ENCODE peak calls at places on chromosomes 3 and 15, in six cellular contexts. One of them, this sample, is unnamed.

GRCh38 chr3:185318136-185318535 is 44.8 kb upstream of the MAP3K13 start:
- DNase-seq in trophoblast cell: no peak
- DNase-seq in neuronal stem cell: no peak
- DNase-seq in IMR-90: peak
- DNase-seq in H9: no peak
- DNase-seq in H1: no peak
- DNase-seq in this sample: peak

GRCh38 chr3:105526349-105527111 is 159.8 kb downstream of the ALCAM start:
- DNase-seq in trophoblast cell: no peak
- DNase-seq in neuronal stem cell: no peak
- DNase-seq in IMR-90: peak
- DNase-seq in H9: no peak
- DNase-seq in H1: no peak
- DNase-seq in this sample: no peak

GRCh38 chr15:70112018-70112395 is 14.3 kb upstream of the TLE3 start:
- DNase-seq in trophoblast cell: no peak
- DNase-seq in neuronal stem cell: no peak
- DNase-seq in IMR-90: no peak
- DNase-seq in H9: no peak
- DNase-seq in H1: no peak
- DNase-seq in this sample: no peak

GRCh38 chr3:24387000-24387399 is 107.7 kb downstream of the THRB start:
- DNase-seq in trophoblast cell: peak
- DNase-seq in neuronal stem cell: no peak
- DNase-seq in IMR-90: no peak
- DNase-seq in H9: no peak
- DNase-seq in H1: no peak
- DNase-seq in this sample: no peak

GRCh38 chr3:126540342-126540849 is 16.4 kb downstream of the CHST13 start:
- DNase-seq in trophoblast cell: peak
- DNase-seq in neuronal stem cell: no peak
- DNase-seq in IMR-90: peak
- DNase-seq in H9: peak
- DNase-seq in H1: no peak
- DNase-seq in this sample: no peak

GRCh38 chr15:93488157-93488803 is 399.3 kb upstream of the RGMA start:
- DNase-seq in trophoblast cell: no peak
- DNase-seq in neuronal stem cell: no peak
- DNase-seq in IMR-90: no peak
- DNase-seq in H9: no peak
- DNase-seq in H1: no peak
- DNase-seq in this sample: no peak

GRCh38 chr3:79263423-79263822 is 504.4 kb downstream of the ROBO1 start:
- DNase-seq in trophoblast cell: no peak
- DNase-seq in neuronal stem cell: no peak
- DNase-seq in IMR-90: no peak
- DNase-seq in H9: no peak
- DNase-seq in H1: no peak
- DNase-seq in this sample: no peak

GRCh38 chr3:110106805-110107204 is 769.5 kb upstream of the DPPA4 start:
- DNase-seq in trophoblast cell: no peak
- DNase-seq in neuronal stem cell: no peak
- DNase-seq in IMR-90: peak
- DNase-seq in H9: no peak
- DNase-seq in H1: no peak
- DNase-seq in this sample: no peak

GRCh38 chr3:183106635-183107034 is 7.3 kb upstream of the MCCC1 start:
- DNase-seq in trophoblast cell: peak
- DNase-seq in neuronal stem cell: no peak
- DNase-seq in IMR-90: no peak
- DNase-seq in H9: no peak
- DNase-seq in H1: no peak
- DNase-seq in this sample: no peak

GRCh38 chr15:31200735-31201151 is 99.2 kb upstream of the TRPM1 start:
- DNase-seq in trophoblast cell: peak
- DNase-seq in neuronal stem cell: peak
- DNase-seq in IMR-90: peak
- DNase-seq in H9: peak
- DNase-seq in H1: no peak
- DNase-seq in this sample: peak

GRCh38 chr3:40915346-40915865 is 283.9 kb upstream of the CTNNB1 start:
- DNase-seq in trophoblast cell: no peak
- DNase-seq in neuronal stem cell: no peak
- DNase-seq in IMR-90: no peak
- DNase-seq in H9: no peak
- DNase-seq in H1: no peak
- DNase-seq in this sample: no peak

GRCh38 chr15:57562220-57562769 is 29.4 kb upstream of the MYZAP start:
- DNase-seq in trophoblast cell: no peak
- DNase-seq in neuronal stem cell: no peak
- DNase-seq in IMR-90: no peak
- DNase-seq in H9: no peak
- DNase-seq in H1: no peak
- DNase-seq in this sample: no peak

GRCh38 chr3:194906229-194906629 is 220.5 kb downstream of the FAM43A start:
- DNase-seq in trophoblast cell: no peak
- DNase-seq in neuronal stem cell: no peak
- DNase-seq in IMR-90: peak
- DNase-seq in H9: no peak
- DNase-seq in H1: no peak
- DNase-seq in this sample: no peak

GRCh38 chr15:69280783-69281182 is 17.9 kb upstream of the PAQR5 start:
- DNase-seq in trophoblast cell: no peak
- DNase-seq in neuronal stem cell: no peak
- DNase-seq in IMR-90: peak
- DNase-seq in H9: no peak
- DNase-seq in H1: no peak
- DNase-seq in this sample: no peak

GRCh38 chr3:89098173-89098572 is 9.2 kb upstream of the EPHA3 start:
- DNase-seq in trophoblast cell: no peak
- DNase-seq in neuronal stem cell: no peak
- DNase-seq in IMR-90: no peak
- DNase-seq in H9: no peak
- DNase-seq in H1: no peak
- DNase-seq in this sample: peak

GRCh38 chr3:127044996-127045395 is 62.1 kb downstream of the PLXNA1 start:
- DNase-seq in trophoblast cell: peak
- DNase-seq in neuronal stem cell: no peak
- DNase-seq in IMR-90: peak
- DNase-seq in H9: peak
- DNase-seq in H1: no peak
- DNase-seq in this sample: peak

GRCh38 chr3:194840661-194841514 is 155.2 kb downstream of the FAM43A start:
- DNase-seq in trophoblast cell: peak
- DNase-seq in neuronal stem cell: no peak
- DNase-seq in IMR-90: peak
- DNase-seq in H9: no peak
- DNase-seq in H1: no peak
- DNase-seq in this sample: peak

GRCh38 chr15:78033864-78034263 is 43.6 kb downstream of the TBC1D2B start:
- DNase-seq in trophoblast cell: no peak
- DNase-seq in neuronal stem cell: no peak
- DNase-seq in IMR-90: peak
- DNase-seq in H9: no peak
- DNase-seq in H1: no peak
- DNase-seq in this sample: no peak

GRCh38 chr3:20099020-20099539 is 58.8 kb downstream of the KAT2B start:
- DNase-seq in trophoblast cell: no peak
- DNase-seq in neuronal stem cell: no peak
- DNase-seq in IMR-90: no peak
- DNase-seq in H9: no peak
- DNase-seq in H1: no peak
- DNase-seq in this sample: no peak

GRCh38 chr3:59364471-59364870 is 314.6 kb upstream of the CFAP20DC start:
- DNase-seq in trophoblast cell: no peak
- DNase-seq in neuronal stem cell: no peak
- DNase-seq in IMR-90: peak
- DNase-seq in H9: no peak
- DNase-seq in H1: no peak
- DNase-seq in this sample: no peak

GRCh38 chr3:142987080-142987700 is 14.2 kb upstream of the U2SURP start:
- DNase-seq in trophoblast cell: no peak
- DNase-seq in neuronal stem cell: no peak
- DNase-seq in IMR-90: peak
- DNase-seq in H9: no peak
- DNase-seq in H1: no peak
- DNase-seq in this sample: peak

DNA sequence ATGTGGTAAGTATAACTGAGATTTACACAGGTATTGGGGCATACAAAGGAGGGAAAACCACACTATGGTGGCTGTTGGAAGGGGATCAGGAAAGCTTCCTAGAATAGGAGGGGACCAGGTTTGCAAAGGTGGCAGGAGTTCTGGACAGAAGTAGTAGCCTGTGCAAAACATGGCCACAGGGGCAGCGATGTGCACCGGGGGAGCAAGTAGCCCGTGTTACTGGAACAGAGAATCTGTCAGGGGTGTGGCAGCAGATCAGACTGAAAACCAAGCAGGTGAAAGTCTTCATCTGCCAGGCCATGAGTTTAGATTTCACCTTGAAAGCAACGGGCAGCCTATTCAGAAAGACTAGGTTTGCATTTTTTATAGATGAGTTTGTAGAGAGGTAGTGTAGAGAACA is 182.3 kb upstream of the LPP start:
- DNase-seq in trophoblast cell: no peak
- DNase-seq in neuronal stem cell: no peak
- DNase-seq in IMR-90: no peak
- DNase-seq in H9: no peak
- DNase-seq in H1: no peak
- DNase-seq in this sample: no peak
- H3K9ac ChIP-seq in trophoblast cell: no peak
- H3K9ac ChIP-seq in neuronal stem cell: no peak
- H3K9ac ChIP-seq in IMR-90: no peak
- H3K9ac ChIP-seq in H9: no peak
- H3K9ac ChIP-seq in H1: no peak
- H3K9ac ChIP-seq in this sample: no peak

DNA sequence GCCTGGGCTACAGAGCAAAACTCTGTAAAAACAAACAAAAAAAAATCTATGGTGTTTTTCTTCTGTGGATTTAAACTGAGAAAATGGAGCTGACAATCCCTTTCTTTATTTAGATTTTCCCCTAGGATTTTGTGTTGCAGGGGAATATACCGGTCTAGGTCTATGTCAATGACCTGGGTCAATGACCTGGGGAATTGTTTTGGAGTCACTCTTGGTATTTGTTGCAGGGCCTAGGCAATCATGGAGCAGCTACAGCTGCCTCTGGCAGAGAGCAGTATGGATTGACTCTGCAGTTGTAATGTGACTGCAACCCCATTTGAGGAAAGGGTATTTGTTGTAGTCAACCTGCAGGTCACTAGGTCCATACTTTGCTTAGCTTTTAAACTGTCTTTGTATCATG is 37.6 kb upstream of the SLC7A14 start:
- DNase-seq in trophoblast cell: no peak
- DNase-seq in neuronal stem cell: no peak
- DNase-seq in IMR-90: no peak
- DNase-seq in H9: no peak
- DNase-seq in H1: no peak
- DNase-seq in this sample: no peak
- H4K8ac ChIP-seq in trophoblast cell: no peak
- H4K8ac ChIP-seq in neuronal stem cell: no peak
- H4K8ac ChIP-seq in IMR-90: no peak
- H4K8ac ChIP-seq in H9: no peak
- H4K8ac ChIP-seq in H1: no peak
- H4K8ac ChIP-seq in this sample: no peak

GRCh38 chr15:29570121-29570930 is 251.9 kb downstream of the TJP1 start:
- DNase-seq in trophoblast cell: peak
- DNase-seq in neuronal stem cell: peak
- DNase-seq in IMR-90: no peak
- DNase-seq in H9: no peak
- DNase-seq in H1: no peak
- DNase-seq in this sample: peak
- H3K9ac ChIP-seq in trophoblast cell: no peak
- H3K9ac ChIP-seq in neuronal stem cell: peak
- H3K9ac ChIP-seq in IMR-90: no peak
- H3K9ac ChIP-seq in H9: peak
- H3K9ac ChIP-seq in H1: no peak
- H3K9ac ChIP-seq in this sample: peak

GRCh38 chr3:42042747-42043115 is 48.4 kb upstream of the TRAK1 start:
- DNase-seq in trophoblast cell: no peak
- DNase-seq in neuronal stem cell: no peak
- DNase-seq in IMR-90: no peak
- DNase-seq in H9: no peak
- DNase-seq in H1: no peak
- DNase-seq in this sample: no peak
- H4K8ac ChIP-seq in trophoblast cell: peak
- H4K8ac ChIP-seq in neuronal stem cell: no peak
- H4K8ac ChIP-seq in IMR-90: peak
- H4K8ac ChIP-seq in H9: no peak
- H4K8ac ChIP-seq in H1: no peak
- H4K8ac ChIP-seq in this sample: no peak

GRCh38 chr3:87287025-87287424 is 10.6 kb upstream of the POU1F1 start:
- DNase-seq in trophoblast cell: no peak
- DNase-seq in neuronal stem cell: no peak
- DNase-seq in IMR-90: peak
- DNase-seq in H9: no peak
- DNase-seq in H1: no peak
- DNase-seq in this sample: no peak
- H3K9ac ChIP-seq in trophoblast cell: no peak
- H3K9ac ChIP-seq in neuronal stem cell: no peak
- H3K9ac ChIP-seq in IMR-90: no peak
- H3K9ac ChIP-seq in H9: no peak
- H3K9ac ChIP-seq in H1: no peak
- H3K9ac ChIP-seq in this sample: no peak

GRCh38 chr15:47744973-47745372 is 27.7 kb downstream of the SEMA6D start:
- DNase-seq in trophoblast cell: no peak
- DNase-seq in neuronal stem cell: no peak
- DNase-seq in IMR-90: no peak
- DNase-seq in H9: no peak
- DNase-seq in H1: no peak
- DNase-seq in this sample: peak

GRCh38 chr15:47743886-47744285 is 26.6 kb downstream of the SEMA6D start:
- DNase-seq in trophoblast cell: no peak
- DNase-seq in neuronal stem cell: no peak
- DNase-seq in IMR-90: no peak
- DNase-seq in H9: no peak
- DNase-seq in H1: no peak
- DNase-seq in this sample: no peak

GRCh38 chr15:47744496-47744895 is 27.2 kb downstream of the SEMA6D start:
- DNase-seq in trophoblast cell: no peak
- DNase-seq in neuronal stem cell: no peak
- DNase-seq in IMR-90: no peak
- DNase-seq in H9: no peak
- DNase-seq in H1: no peak
- DNase-seq in this sample: peak

GRCh38 chr15:47743385-47743784 is 26.1 kb downstream of the SEMA6D start:
- DNase-seq in trophoblast cell: no peak
- DNase-seq in neuronal stem cell: no peak
- DNase-seq in IMR-90: no peak
- DNase-seq in H9: no peak
- DNase-seq in H1: no peak
- DNase-seq in this sample: no peak

DNA sequence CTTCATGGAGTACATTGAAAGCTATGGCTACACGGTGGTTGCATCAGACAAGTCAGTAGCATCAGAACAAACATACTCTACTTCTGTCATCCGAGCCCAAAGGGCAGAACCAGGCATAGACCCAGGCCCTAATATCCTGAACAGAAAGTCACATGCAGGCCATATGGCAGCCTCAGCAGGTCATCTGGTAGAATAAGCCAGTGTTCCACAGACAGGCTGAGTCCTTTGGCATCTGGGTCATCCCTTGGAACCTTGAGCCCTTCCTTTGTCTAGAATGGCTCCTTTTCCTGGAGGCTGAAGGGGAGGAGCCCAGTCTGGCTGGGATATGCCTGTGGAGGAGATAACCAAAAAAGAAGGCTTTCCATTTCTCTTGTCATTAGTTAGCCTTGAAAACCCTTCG is 29.2 kb downstream of the SEMA6D start:
- DNase-seq in trophoblast cell: no peak
- DNase-seq in neuronal stem cell: no peak
- DNase-seq in IMR-90: no peak
- DNase-seq in H9: no peak
- DNase-seq in H1: no peak
- DNase-seq in this sample: peak
- H4K8ac ChIP-seq in trophoblast cell: no peak
- H4K8ac ChIP-seq in neuronal stem cell: no peak
- H4K8ac ChIP-seq in IMR-90: no peak
- H4K8ac ChIP-seq in H9: no peak
- H4K8ac ChIP-seq in H1: no peak
- H4K8ac ChIP-seq in this sample: no peak

This sample was measured in mesendoderm.